ENCODE peak calls at places on chromosomes 6 and 20, in four cellular contexts. V, N, D and E are unnamed samples.

GRCh38 chr20:19291024-19291817 is 78.8 kb downstream of the SLC24A3 start:
- DNase-seq in V (no peak), N (no peak), D (no peak), E (no peak)

GRCh38 chr20:14643146-14643545 is 305.7 kb upstream of the FLRT3 start:
- DNase-seq in V (no peak), N (no peak), D (no peak), E (no peak)

GRCh38 chr20:22554391-22554790 is 30.0 kb downstream of the FOXA2 start:
- DNase-seq in V (no peak), N (no peak), D (no peak), E (no peak)

GRCh38 chr6:15675537-15676170 is 12.8 kb upstream of the DTNBP1 start:
- DNase-seq in V (no peak), N (no peak), D (no peak), E (no peak)

GRCh38 chr6:170093276-170093657 is 197.6 kb downstream of the DLL1 start:
- DNase-seq in V (no peak), N (no peak), D (no peak), E (no peak)

GRCh38 chr6:46998436-46999017 is 43.6 kb downstream of the ADGRF1 start:
- DNase-seq in V (no peak), N (no peak), D (no peak), E (no peak)

GRCh38 chr20:57619053-57619831 is 984 bp downstream of the ZBP1 start:
- DNase-seq in V (no peak), N (peak), D (peak), E (peak)

GRCh38 chr6:170292778-170293164 is 1.9 kb upstream of the DLL1 start:
- DNase-seq in V (no peak), N (no peak), D (no peak), E (peak)

GRCh38 chr6:28807682-28808280 is 116.0 kb downstream of the TRIM27 start:
- DNase-seq in V (no peak), N (no peak), D (no peak), E (no peak)

GRCh38 chr20:288956-289692 is 1.4 kb downstream of the C20orf96 start:
- DNase-seq in V (no peak), N (no peak), D (no peak), E (no peak)

GRCh38 chr6:56328366-56328765 is 81.0 kb upstream of the COL21A1 start:
- DNase-seq in V (no peak), N (no peak), D (no peak), E (no peak)

GRCh38 chr6:72218125-72218524 is 331.8 kb downstream of the RIMS1 start:
- DNase-seq in V (peak), N (peak), D (no peak), E (peak)

GRCh38 chr20:10076126-10077080 is 41.6 kb downstream of the ANKEF1 start:
- DNase-seq in V (no peak), N (peak), D (no peak), E (no peak)

GRCh38 chr6:12958052-12958706 is 241.6 kb downstream of the PHACTR1 start:
- DNase-seq in V (no peak), N (peak), D (no peak), E (no peak)

GRCh38 chr6:20906938-20907337 is 372.7 kb downstream of the CDKAL1 start:
- DNase-seq in V (no peak), N (no peak), D (no peak), E (no peak)

GRCh38 chr6:145139451-145139850 is 595.9 kb downstream of the EPM2A start:
- DNase-seq in V (no peak), N (no peak), D (no peak), E (peak)

GRCh38 chr20:32536861-32537656 is 48.1 kb downstream of the NOL4L start:
- DNase-seq in V (no peak), N (peak), D (no peak), E (peak)

GRCh38 chr6:153024401-153025017 is 22.0 kb upstream of the MTRF1L start:
- DNase-seq in V (peak), N (peak), D (peak), E (no peak)

GRCh38 chr20:56629464-56630085 is 469 bp downstream of the TFAP2C start:
- DNase-seq in V (no peak), N (no peak), D (no peak), E (no peak)

DNA sequence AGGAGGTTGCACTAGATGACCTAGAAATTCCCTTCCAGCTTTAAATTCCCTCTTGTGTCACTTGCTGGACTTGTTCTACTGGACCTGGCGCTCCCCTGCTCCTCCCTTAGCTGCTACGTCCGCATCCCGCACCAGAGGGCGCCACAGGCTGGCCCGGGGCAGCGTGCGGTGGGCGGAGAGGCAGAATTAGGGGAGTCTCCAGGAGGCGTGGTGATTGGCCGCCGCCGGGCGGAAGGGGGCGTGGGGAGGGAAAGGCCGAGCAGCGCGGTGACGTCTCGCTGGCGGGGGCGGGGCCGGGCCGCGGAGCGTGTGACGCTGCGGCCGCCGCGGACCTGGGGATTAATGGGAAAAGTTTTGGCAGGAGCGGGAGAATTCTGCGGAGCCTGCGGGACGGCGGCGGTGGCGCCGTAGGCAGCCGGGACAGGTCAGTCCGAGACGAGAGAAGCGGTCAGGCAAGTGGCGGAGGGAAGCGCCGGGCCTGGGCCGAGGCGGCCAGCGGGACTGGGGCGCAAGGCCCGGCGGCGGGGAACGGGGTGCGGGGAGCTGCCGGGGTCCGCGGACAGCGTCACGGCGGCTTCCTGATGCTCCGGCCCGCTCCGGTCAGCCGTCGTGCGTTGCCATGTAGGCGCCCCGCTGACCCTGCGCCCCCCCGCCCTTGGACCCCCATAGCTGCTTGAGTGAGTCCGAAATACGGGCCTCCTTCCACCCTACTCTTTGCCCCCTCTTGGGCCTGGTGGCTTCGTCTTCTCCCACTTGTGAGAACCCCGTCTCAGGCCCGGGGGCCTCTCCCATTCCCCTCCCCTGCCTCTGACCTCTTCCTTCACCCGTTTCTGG is at the start of gene PPARD:
- DNase-seq in V (peak), N (peak), D (peak), E (peak)
- TF ChIP-seq POLR2A in V (peak), N (peak), D (peak), E (peak)

DNA sequence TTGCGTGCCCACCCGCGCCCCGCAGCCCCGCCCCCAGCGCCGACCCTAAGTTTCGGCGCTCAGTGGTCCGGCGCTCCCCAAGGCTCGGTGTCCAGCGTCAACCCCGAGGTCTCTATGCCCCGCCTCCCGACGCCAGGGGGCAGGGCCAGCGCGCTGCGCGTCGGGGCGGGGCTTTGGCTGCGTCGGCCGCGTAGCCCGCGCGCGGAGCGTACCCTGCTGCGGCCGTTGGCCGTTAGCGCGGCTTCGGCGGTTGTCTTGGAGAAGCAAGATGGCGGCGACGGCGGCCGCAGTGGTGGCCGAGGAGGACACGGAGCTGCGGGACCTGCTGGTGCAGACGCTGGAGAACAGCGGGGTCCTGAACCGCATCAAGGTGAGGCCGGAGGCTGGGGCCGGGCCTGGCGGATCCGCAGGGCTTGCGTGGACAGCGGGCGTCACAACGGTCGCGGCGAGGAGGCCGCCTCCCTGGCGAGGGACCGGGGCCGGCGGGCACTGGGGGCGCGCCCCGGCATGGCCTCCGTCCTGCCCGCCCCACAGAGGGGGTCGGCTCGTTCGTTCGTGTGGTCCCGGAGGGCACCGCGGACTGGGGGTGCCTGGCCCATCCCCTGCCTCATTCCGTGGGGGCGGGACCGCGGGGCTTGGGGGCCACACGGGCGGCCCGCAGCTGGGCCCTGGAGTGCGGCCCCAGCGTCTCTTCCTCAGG is at the start of gene CEP43:
- DNase-seq in V (peak), N (peak), D (peak), E (peak)
- TF ChIP-seq POLR2A in V (no peak), N (no peak), D (peak), E (peak)

GRCh38 chr6:168053957-168054471 is 25.0 kb downstream of the FRMD1 start:
- DNase-seq in V (no peak), N (no peak), D (no peak), E (no peak)

GRCh38 chr6:168057836-168058235 is 21.2 kb downstream of the FRMD1 start:
- DNase-seq in V (no peak), N (no peak), D (no peak), E (no peak)

GRCh38 chr6:168056892-168057527 is 22.0 kb downstream of the FRMD1 start:
- DNase-seq in V (no peak), N (no peak), D (no peak), E (no peak)

GRCh38 chr6:168054663-168055560 is 24.1 kb downstream of the FRMD1 start:
- DNase-seq in V (peak), N (no peak), D (no peak), E (peak)

DNA sequence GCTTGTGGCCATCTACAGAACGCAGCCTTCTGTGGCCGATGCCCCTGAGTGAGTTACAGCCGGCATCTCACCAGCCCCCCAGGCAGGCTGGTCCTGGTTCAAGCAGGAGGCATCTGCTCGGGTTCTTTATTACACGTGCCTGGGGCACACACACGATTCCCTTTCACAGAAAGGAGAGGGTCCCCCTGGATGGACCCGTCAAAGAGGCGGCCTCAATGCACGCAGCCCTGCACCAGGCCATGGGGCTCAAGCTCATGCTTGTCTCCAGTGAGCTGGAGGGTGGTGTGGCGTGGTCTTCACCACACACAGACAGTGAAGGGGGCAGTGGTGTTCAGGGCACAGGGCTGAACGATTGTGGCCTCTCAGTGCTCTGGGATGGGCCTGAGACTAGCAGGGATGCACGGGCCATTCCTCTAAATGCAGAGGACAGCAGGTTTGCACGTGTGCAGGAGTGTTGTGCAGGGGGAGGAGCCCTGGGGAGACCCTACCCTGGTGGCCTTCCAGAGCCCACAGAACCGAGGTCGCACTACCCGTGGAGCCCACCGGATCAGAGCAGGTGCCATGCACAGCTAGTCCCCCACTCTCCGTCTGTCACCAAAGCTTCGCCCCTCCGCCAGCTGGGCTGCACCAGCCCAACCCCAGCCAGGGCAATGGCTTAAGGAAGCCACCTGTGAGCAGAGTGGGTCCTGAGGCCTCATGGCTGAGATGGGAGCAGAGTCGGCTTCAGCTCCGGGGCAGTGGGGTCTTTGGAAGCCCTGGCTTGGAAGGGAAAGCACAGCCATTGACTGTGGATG is 23.1 kb downstream of the FRMD1 start:
- DNase-seq in V (no peak), N (no peak), D (no peak), E (no peak)
- TF ChIP-seq POLR2A in V (no peak), N (no peak), D (no peak), E (no peak)

GRCh38 chr20:47126709-47127108 is 229.8 kb downstream of the ZMYND8 start:
- DNase-seq in V (no peak), N (no peak), D (no peak), E (no peak)
- TF ChIP-seq POLR2A in V (no peak), N (no peak), D (no peak), E (no peak)

GRCh38 chr6:26246553-26246952 is 118.4 kb upstream of the BTN3A2 start:
- DNase-seq in V (no peak), N (no peak), D (no peak), E (no peak)

GRCh38 chr6:26249709-26249958 is 115.4 kb upstream of the BTN3A2 start:
- DNase-seq in V (no peak), N (no peak), D (peak), E (no peak)

GRCh38 chr6:26250806-26251075 is 114.3 kb upstream of the BTN3A2 start:
- DNase-seq in V (no peak), N (no peak), D (no peak), E (no peak)

GRCh38 chr6:26251354-26252081 is 113.5 kb upstream of the BTN3A2 start:
- DNase-seq in V (no peak), N (peak), D (peak), E (no peak)

DNA sequence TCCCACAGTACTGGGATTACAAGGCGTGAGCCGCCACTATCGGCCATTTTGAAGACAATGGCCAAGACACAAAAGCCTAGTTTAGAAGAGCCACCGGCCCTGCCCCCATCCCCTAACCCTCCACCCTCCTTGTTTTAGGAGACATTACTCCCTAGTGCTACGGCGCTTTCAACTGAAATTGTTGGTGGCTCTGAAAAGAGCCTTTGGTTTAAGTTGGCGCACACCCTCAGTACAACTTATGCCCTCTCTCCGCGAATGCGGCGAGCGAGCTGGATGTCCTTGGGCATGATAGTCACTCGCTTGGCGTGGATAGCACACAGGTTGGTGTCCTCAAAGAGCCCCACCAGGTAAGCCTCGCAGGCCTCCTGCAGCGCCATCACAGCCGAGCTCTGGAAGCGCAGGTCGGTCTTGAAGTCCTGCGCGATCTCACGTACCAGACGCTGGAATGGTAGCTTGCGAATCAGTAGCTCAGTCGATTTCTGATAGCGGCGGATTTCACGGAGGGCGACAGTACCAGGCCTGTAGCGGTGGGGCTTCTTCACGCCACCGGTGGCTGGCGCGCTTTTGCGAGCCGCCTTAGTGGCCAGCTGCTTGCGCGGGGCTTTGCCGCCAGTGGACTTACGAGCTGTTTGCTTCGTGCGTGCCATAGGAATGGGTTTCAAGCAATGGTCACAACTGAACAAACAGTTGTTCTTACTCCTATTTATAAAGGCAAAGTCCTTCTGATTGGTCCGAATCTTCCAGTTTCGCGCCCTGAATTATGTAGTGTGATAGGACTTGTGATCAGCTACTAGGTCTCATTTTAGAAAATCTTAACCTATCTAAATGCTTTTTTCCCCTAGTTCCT is 114.8 kb upstream of the BTN3A2 start:
- DNase-seq in V (no peak), N (peak), D (peak), E (peak)
- TF ChIP-seq POLR2A in V (no peak), N (no peak), D (peak), E (peak)

GRCh38 chr6:43172127-43173007 is 1.3 kb downstream of the SRF start:
- DNase-seq in V (peak), N (peak), D (no peak), E (peak)
- TF ChIP-seq POLR2A in V (no peak), N (no peak), D (no peak), E (peak)